ENCODE peak calls at places on chromosome X, in eight cellular contexts. U is endothelial cell of umbilical vein, T is A549, Q is GM12878, M is HepG2, P is HCT116, H is SK-N-SH, V is H1. Y is an unnamed sample.

GRCh38 chrX:68659385-68659784 is 11.9 kb downstream of the STARD8 start:
- DNase-seq in T (no peak), P (no peak), Q (no peak), H (no peak), M (no peak), V (no peak), U (no peak), Y (no peak)

GRCh38 chrX:1105671-1106419 is 106.6 kb downstream of the CRLF2 start:
- DNase-seq in P (no peak), H (no peak), U (no peak), M (no peak), T (no peak), V (no peak), Q (no peak), Y (no peak)

GRCh38 chrX:93673869-93674271 is at the start of gene FAM133A:
- DNase-seq in P (no peak), Q (no peak), V (no peak), T (no peak), M (no peak), H (peak; percentile 28), U (no peak), Y (no peak)

GRCh38 chrX:24264383-24264782 is 49.5 kb downstream of the SUPT20HL2 start:
- DNase-seq in P (no peak), Q (no peak), V (no peak), T (peak; percentile 16), H (no peak), M (no peak), U (no peak), Y (no peak)

GRCh38 chrX:30302957-30303356 is 6.2 kb downstream of the NR0B1 start:
- DNase-seq in U (no peak), Q (no peak), P (no peak), M (no peak), H (no peak), T (no peak), V (no peak), Y (no peak)

GRCh38 chrX:11381464-11381863 is 88.3 kb downstream of the AMELX start:
- DNase-seq in T (peak; percentile 5), V (no peak), Q (peak; percentile 30), H (peak; percentile 20), P (peak; percentile 24), U (peak; percentile 74), M (peak; percentile 25), Y (peak; percentile 51)

GRCh38 chrX:50697691-50698090 is 116.3 kb downstream of the SHROOM4 start:
- DNase-seq in Q (no peak), T (no peak), V (no peak), U (peak; percentile 75), M (no peak), H (no peak), P (no peak), Y (no peak)

GRCh38 chrX:53714580-53715335 is 28.2 kb upstream of the HUWE1 start:
- DNase-seq in H (no peak), U (peak; percentile 8), Q (peak; percentile 89), T (no peak), P (peak; percentile 4), V (no peak), M (no peak), Y (peak; percentile 85)

GRCh38 chrX:24245201-24245600 is 68.7 kb downstream of the SUPT20HL2 start:
- DNase-seq in U (no peak), T (peak; percentile 52), V (no peak), M (no peak), P (no peak), Q (no peak), H (no peak), Y (no peak)

GRCh38 chrX:100494570-100494969 is 84.5 kb upstream of the PCDH19 start:
- DNase-seq in V (no peak), H (no peak), M (no peak), P (no peak), T (no peak), Q (no peak), U (no peak), Y (no peak)

DNA sequence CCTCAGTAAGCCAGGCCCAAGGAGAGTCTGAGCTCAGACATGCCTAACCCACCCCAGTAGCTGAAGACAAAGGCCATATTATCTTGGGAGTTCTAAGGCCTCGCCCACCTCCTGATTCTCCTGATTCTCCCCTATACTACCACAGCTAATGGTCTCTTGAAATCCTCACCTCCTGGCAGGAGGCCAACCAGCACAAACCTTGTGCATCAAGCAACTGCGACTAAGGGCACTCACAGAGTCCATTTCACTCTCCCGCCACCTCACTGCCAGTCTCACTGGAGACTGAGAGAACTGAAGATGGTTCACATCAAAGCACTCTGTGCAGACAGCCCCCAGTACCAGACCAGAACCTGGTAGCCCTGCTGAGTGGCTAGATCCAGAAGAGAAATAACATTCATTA is 102.1 kb upstream of the KLF8 start:
- DNase-seq in M (no peak), H (no peak), V (no peak), U (no peak), Q (no peak), T (no peak), P (no peak), Y (no peak)
- TF ChIP-seq MAX in M (no peak), H (no peak), V (no peak), U (no peak), Q (no peak), T (no peak), P (no peak), Y (no peak)

GRCh38 chrX:66028936-66029335 is 10.9 kb downstream of the VSIG4 start:
- DNase-seq in P (no peak), U (no peak), T (no peak), V (no peak), H (no peak), M (no peak), Q (no peak), Y (no peak)

GRCh38 chrX:66035667-66036066 is 4.2 kb downstream of the VSIG4 start:
- DNase-seq in P (no peak), V (no peak), Q (no peak), U (no peak), T (no peak), M (no peak), H (no peak), Y (no peak)

GRCh38 chrX:66030505-66031317 is 9.2 kb downstream of the VSIG4 start:
- DNase-seq in T (no peak), H (peak; percentile 7), M (peak; percentile 0), Q (no peak), V (no peak), U (peak; percentile 1), P (peak; percentile 10), Y (peak; percentile 72)
- TF ChIP-seq CTCF in T (no peak), H (peak; percentile 64), M (peak; percentile 51), Q (peak; percentile 58), V (no peak), U (peak; percentile 57), P (peak; percentile 24), Y (peak; percentile 69)

DNA sequence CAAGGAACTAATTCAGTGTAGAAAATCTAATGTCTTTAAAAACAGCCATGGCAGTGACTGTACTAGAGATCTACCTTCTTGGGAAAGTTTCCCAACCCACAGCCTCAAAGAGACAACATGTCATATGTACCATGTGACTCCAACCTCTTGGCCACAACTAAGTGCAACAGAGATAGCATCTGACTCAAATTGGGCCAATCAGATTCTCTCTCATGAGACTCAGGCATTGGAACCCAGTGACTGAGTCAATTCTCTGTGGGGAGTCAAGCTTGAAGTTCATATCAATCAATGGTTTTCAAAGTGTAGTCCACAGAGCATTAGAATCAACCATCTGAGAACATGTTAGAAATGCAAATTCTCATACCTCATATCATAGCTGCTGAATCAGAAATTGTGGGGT is 123.3 kb downstream of the MBNL3 start:
- DNase-seq in U (no peak), Q (no peak), H (no peak), T (no peak), M (no peak), V (no peak), P (no peak), Y (no peak)
- H3K4me3 ChIP-seq in U (no peak overlapping the region), Q (no peak overlapping the region), H (no peak overlapping the region), T (no peak overlapping the region), M (no peak overlapping the region), V (no peak overlapping the region), P (no peak overlapping the region), Y (no peak overlapping the region)

GRCh38 chrX:42096262-42096939 is 173.0 kb upstream of the CASK start:
- DNase-seq in H (no peak), U (peak; percentile 51), P (peak; percentile 2), T (peak; percentile 9), V (no peak), M (peak; percentile 5), Q (no peak), Y (no peak)
- TF ChIP-seq MAX in H (no peak), U (no peak), P (no peak), T (no peak), V (no peak), M (no peak), Q (no peak), Y (no peak)